ENCODE peak calls at places on chromosomes 7 and 10, in four cellular contexts. C is activated effector memory CD4-positive, alpha-beta T cell treated with anti-CD3 and anti-CD28 coated beads, Interleukin-2, amount 50 U/mL, for 16 hours; V is naive thymus-derived CD4-positive, alpha-beta T cell; T is activated naive CD8-positive, alpha-beta T cell treated with anti-CD3 and anti-CD28 coated beads, Interleukin-2, amount 10 ng/mL, durations not matched to agents 7 days and 5 days. I is an unnamed sample.

GRCh38 chr10:86967481-86967941 is 771 bp upstream of the ADIRF start:
- DNase-seq in C (no peak), V (peak), T (no peak), I (no peak)

GRCh38 chr10:75681334-75681733 is 249.9 kb downstream of the LRMDA start:
- DNase-seq in C (no peak), V (no peak), T (no peak), I (no peak)

GRCh38 chr7:129495987-129496386 is 6.3 kb upstream of the SMKR1 start:
- DNase-seq in C (no peak), V (no peak), T (no peak), I (no peak)

GRCh38 chr10:80443531-80443974 is 10.6 kb upstream of the TSPAN14 start:
- DNase-seq in C (no peak), V (no peak), T (peak), I (no peak)

GRCh38 chr7:131357282-131357880 is 29.7 kb downstream of the MKLN1 start:
- DNase-seq in C (no peak), V (no peak), T (no peak), I (no peak)

GRCh38 chr10:71272122-71272771 is 46.8 kb upstream of the SLC29A3 start:
- DNase-seq in C (no peak), V (no peak), T (no peak), I (no peak)

GRCh38 chr10:130072247-130072646 is 38.4 kb downstream of the C10orf143 start:
- DNase-seq in C (no peak), V (no peak), T (no peak), I (no peak)

GRCh38 chr7:30650455-30650854 is 31.8 kb downstream of the CRHR2 start:
- DNase-seq in C (peak), V (no peak), T (peak), I (no peak)

I was measured in naive B cell.